ENCODE peak calls at places on chromosomes 13 and 19, in eight cellular contexts. One of them, this sample, is unnamed.

GRCh38 chr13:28819748-28820098 is 416 bp upstream of the MTUS2 start:
- DNase-seq in SK-N-SH: peak; percentile 85
- DNase-seq in mammary epithelial cell: no peak
- DNase-seq in CD8-positive, alpha-beta T cell: peak; percentile 4
- DNase-seq in GM12865: peak; percentile 64
- DNase-seq in body of pancreas: peak; percentile 55
- DNase-seq in choroid plexus epithelial cell: peak; percentile 55
- DNase-seq in stomach: peak; percentile 27
- DNase-seq in this sample: peak; percentile 71

GRCh38 chr13:25174304-25174703 is 2.2 kb upstream of the AMER2 start:
- DNase-seq in mammary epithelial cell: no peak
- DNase-seq in GM12865: no peak
- DNase-seq in CD8-positive, alpha-beta T cell: no peak
- DNase-seq in SK-N-SH: no peak
- DNase-seq in body of pancreas: no peak
- DNase-seq in stomach: no peak
- DNase-seq in choroid plexus epithelial cell: no peak
- DNase-seq in this sample: no peak

GRCh38 chr13:57633141-57633949 is 1.8 kb downstream of the PCDH17 start:
- DNase-seq in mammary epithelial cell: no peak
- DNase-seq in CD8-positive, alpha-beta T cell: no peak
- DNase-seq in body of pancreas: peak; percentile 66
- DNase-seq in choroid plexus epithelial cell: no peak
- DNase-seq in SK-N-SH: peak; percentile 79
- DNase-seq in stomach: peak; percentile 26
- DNase-seq in GM12865: no peak
- DNase-seq in this sample: peak; percentile 0

GRCh38 chr13:51731759-51732158 is 72.2 kb downstream of the DHRS12 start:
- DNase-seq in body of pancreas: no peak
- DNase-seq in mammary epithelial cell: no peak
- DNase-seq in choroid plexus epithelial cell: peak; percentile 80
- DNase-seq in CD8-positive, alpha-beta T cell: no peak
- DNase-seq in stomach: no peak
- DNase-seq in GM12865: no peak
- DNase-seq in SK-N-SH: no peak
- DNase-seq in this sample: peak; percentile 71

GRCh38 chr13:98184796-98185195 is 7.7 kb upstream of the RNF113B start:
- DNase-seq in stomach: no peak
- DNase-seq in CD8-positive, alpha-beta T cell: no peak
- DNase-seq in choroid plexus epithelial cell: peak; percentile 75
- DNase-seq in body of pancreas: no peak
- DNase-seq in mammary epithelial cell: no peak
- DNase-seq in GM12865: no peak
- DNase-seq in SK-N-SH: no peak
- DNase-seq in this sample: peak; percentile 28

GRCh38 chr19:45824041-45824471 is 8.9 kb upstream of the RSPH6A start:
- DNase-seq in body of pancreas: no peak
- DNase-seq in CD8-positive, alpha-beta T cell: no peak
- DNase-seq in SK-N-SH: no peak
- DNase-seq in stomach: peak; percentile 71
- DNase-seq in GM12865: no peak
- DNase-seq in choroid plexus epithelial cell: no peak
- DNase-seq in mammary epithelial cell: peak; percentile 63
- DNase-seq in this sample: no peak

GRCh38 chr19:18470153-18470552 is 32.2 kb upstream of the ISYNA1 start:
- DNase-seq in choroid plexus epithelial cell: no peak
- DNase-seq in GM12865: peak; percentile 56
- DNase-seq in mammary epithelial cell: no peak
- DNase-seq in CD8-positive, alpha-beta T cell: no peak
- DNase-seq in SK-N-SH: peak; percentile 75
- DNase-seq in stomach: no peak
- DNase-seq in body of pancreas: no peak
- DNase-seq in this sample: peak; percentile 60

GRCh38 chr19:18737954-18738351 is 53.2 kb downstream of the COMP start:
- DNase-seq in choroid plexus epithelial cell: no peak
- DNase-seq in stomach: peak; percentile 57
- DNase-seq in CD8-positive, alpha-beta T cell: no peak
- DNase-seq in GM12865: no peak
- DNase-seq in body of pancreas: peak; percentile 49
- DNase-seq in mammary epithelial cell: no peak
- DNase-seq in SK-N-SH: no peak
- DNase-seq in this sample: no peak

GRCh38 chr19:49716154-49716553 is 25.2 kb downstream of the CPT1C start:
- DNase-seq in body of pancreas: no peak
- DNase-seq in stomach: no peak
- DNase-seq in CD8-positive, alpha-beta T cell: no peak
- DNase-seq in SK-N-SH: no peak
- DNase-seq in mammary epithelial cell: no peak
- DNase-seq in choroid plexus epithelial cell: no peak
- DNase-seq in GM12865: no peak
- DNase-seq in this sample: no peak

GRCh38 chr19:55253842-55254624 is 4.8 kb downstream of the PPP6R1 start:
- DNase-seq in choroid plexus epithelial cell: no peak
- DNase-seq in mammary epithelial cell: no peak
- DNase-seq in stomach: peak; percentile 45
- DNase-seq in body of pancreas: no peak
- DNase-seq in SK-N-SH: no peak
- DNase-seq in GM12865: peak; percentile 90
- DNase-seq in CD8-positive, alpha-beta T cell: peak; percentile 45
- DNase-seq in this sample: no peak

GRCh38 chr19:30421571-30421970 is 49.4 kb downstream of the ZNF536 start:
- DNase-seq in mammary epithelial cell: no peak
- DNase-seq in body of pancreas: no peak
- DNase-seq in stomach: no peak
- DNase-seq in choroid plexus epithelial cell: no peak
- DNase-seq in CD8-positive, alpha-beta T cell: no peak
- DNase-seq in SK-N-SH: no peak
- DNase-seq in GM12865: no peak
- DNase-seq in this sample: no peak

GRCh38 chr13:40589285-40590109 is 76.9 kb downstream of the FOXO1 start:
- DNase-seq in SK-N-SH: no peak
- DNase-seq in stomach: no peak
- DNase-seq in body of pancreas: no peak
- DNase-seq in mammary epithelial cell: peak; percentile 89
- DNase-seq in CD8-positive, alpha-beta T cell: no peak
- DNase-seq in choroid plexus epithelial cell: peak; percentile 70
- DNase-seq in GM12865: peak; percentile 95
- DNase-seq in this sample: peak; percentile 78

DNA sequence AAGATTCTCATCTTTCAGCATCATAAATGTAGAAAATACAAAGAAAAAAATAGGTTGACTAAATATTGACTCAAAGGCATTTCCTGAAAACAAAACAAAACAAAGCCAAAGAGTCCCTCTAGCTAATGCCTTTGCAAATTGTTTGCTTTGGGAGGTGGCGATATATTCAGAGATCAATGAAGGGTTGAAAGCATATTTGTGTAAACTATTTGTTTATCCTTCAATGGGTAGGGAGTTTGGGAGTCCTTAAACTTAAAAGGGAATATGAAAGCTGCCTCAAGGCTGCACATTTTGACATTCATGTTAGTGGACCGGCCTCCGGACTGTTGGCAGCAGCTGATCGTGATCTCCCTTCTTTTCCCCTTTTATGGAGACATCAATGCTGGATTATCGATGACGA is 257.5 kb downstream of the ITGBL1 start:
- DNase-seq in CD8-positive, alpha-beta T cell: no peak
- DNase-seq in SK-N-SH: no peak
- DNase-seq in mammary epithelial cell: no peak
- DNase-seq in stomach: no peak
- DNase-seq in choroid plexus epithelial cell: no peak
- DNase-seq in GM12865: no peak
- DNase-seq in body of pancreas: no peak
- DNase-seq in this sample: no peak
- H3K4me3 ChIP-seq in CD8-positive, alpha-beta T cell: no peak overlapping the region
- H3K4me3 ChIP-seq in SK-N-SH: no peak overlapping the region
- H3K4me3 ChIP-seq in mammary epithelial cell: no peak overlapping the region
- H3K4me3 ChIP-seq in stomach: no peak overlapping the region
- H3K4me3 ChIP-seq in choroid plexus epithelial cell: no peak overlapping the region
- H3K4me3 ChIP-seq in GM12865: no peak overlapping the region
- H3K4me3 ChIP-seq in body of pancreas: no peak overlapping the region
- H3K4me3 ChIP-seq in this sample: no peak overlapping the region

GRCh38 chr19:39406656-39407393 is at the start of gene ZFP36:
- DNase-seq in mammary epithelial cell: peak; percentile 90
- DNase-seq in body of pancreas: peak; percentile 91
- DNase-seq in GM12865: peak; percentile 95
- DNase-seq in SK-N-SH: peak; percentile 94
- DNase-seq in choroid plexus epithelial cell: peak; percentile 89
- DNase-seq in stomach: peak; percentile 95
- DNase-seq in CD8-positive, alpha-beta T cell: peak; percentile 88
- DNase-seq in this sample: peak; percentile 95

GRCh38 chr19:39405930-39406655 is 554 bp upstream of the ZFP36 start:
- DNase-seq in GM12865: peak; percentile 88
- DNase-seq in CD8-positive, alpha-beta T cell: peak; percentile 85
- DNase-seq in choroid plexus epithelial cell: peak; percentile 44
- DNase-seq in body of pancreas: no peak
- DNase-seq in stomach: no peak
- DNase-seq in SK-N-SH: no peak
- DNase-seq in mammary epithelial cell: no peak
- DNase-seq in this sample: no peak

GRCh38 chr19:39407394-39407643 is 672 bp downstream of the ZFP36 start:
- DNase-seq in GM12865: no peak
- DNase-seq in stomach: no peak
- DNase-seq in CD8-positive, alpha-beta T cell: no peak
- DNase-seq in SK-N-SH: no peak
- DNase-seq in choroid plexus epithelial cell: no peak
- DNase-seq in mammary epithelial cell: no peak
- DNase-seq in body of pancreas: no peak
- DNase-seq in this sample: no peak

GRCh38 chr19:39403331-39404312 is 3.0 kb upstream of the ZFP36 start:
- DNase-seq in SK-N-SH: no peak
- DNase-seq in CD8-positive, alpha-beta T cell: peak; percentile 93
- DNase-seq in body of pancreas: peak; percentile 81
- DNase-seq in stomach: peak; percentile 98
- DNase-seq in mammary epithelial cell: peak; percentile 93
- DNase-seq in choroid plexus epithelial cell: peak; percentile 99
- DNase-seq in GM12865: peak; percentile 96
- DNase-seq in this sample: peak; percentile 100

GRCh38 chr19:39405261-39405912 is 1.3 kb upstream of the ZFP36 start:
- DNase-seq in CD8-positive, alpha-beta T cell: no peak
- DNase-seq in mammary epithelial cell: no peak
- DNase-seq in GM12865: no peak
- DNase-seq in choroid plexus epithelial cell: no peak
- DNase-seq in SK-N-SH: no peak
- DNase-seq in stomach: no peak
- DNase-seq in body of pancreas: no peak
- DNase-seq in this sample: no peak
- H3K4me3 ChIP-seq in CD8-positive, alpha-beta T cell: peak overlapping the region; percentile 33
- H3K4me3 ChIP-seq in mammary epithelial cell: no peak overlapping the region
- H3K4me3 ChIP-seq in GM12865: peak overlapping the region; percentile 73
- H3K4me3 ChIP-seq in choroid plexus epithelial cell: no peak overlapping the region
- H3K4me3 ChIP-seq in SK-N-SH: no peak overlapping the region
- H3K4me3 ChIP-seq in stomach: peak overlapping the region; percentile 91
- H3K4me3 ChIP-seq in body of pancreas: no peak overlapping the region
- H3K4me3 ChIP-seq in this sample: no peak overlapping the region

GRCh38 chr13:113545455-113545930 is 39.1 kb upstream of the TFDP1 start:
- DNase-seq in stomach: no peak
- DNase-seq in CD8-positive, alpha-beta T cell: no peak
- DNase-seq in body of pancreas: peak; percentile 10
- DNase-seq in GM12865: no peak
- DNase-seq in mammary epithelial cell: no peak
- DNase-seq in choroid plexus epithelial cell: peak; percentile 59
- DNase-seq in SK-N-SH: peak; percentile 59
- DNase-seq in this sample: peak; percentile 59
- H3K4me3 ChIP-seq in stomach: no peak overlapping the region
- H3K4me3 ChIP-seq in CD8-positive, alpha-beta T cell: no peak overlapping the region
- H3K4me3 ChIP-seq in body of pancreas: no peak overlapping the region
- H3K4me3 ChIP-seq in GM12865: no peak overlapping the region
- H3K4me3 ChIP-seq in mammary epithelial cell: no peak overlapping the region
- H3K4me3 ChIP-seq in choroid plexus epithelial cell: no peak overlapping the region
- H3K4me3 ChIP-seq in SK-N-SH: no peak overlapping the region
- H3K4me3 ChIP-seq in this sample: no peak overlapping the region

GRCh38 chr13:20721454-20722357 is 18.2 kb downstream of the IL17D start:
- DNase-seq in mammary epithelial cell: peak; percentile 31
- DNase-seq in GM12865: no peak
- DNase-seq in body of pancreas: peak; percentile 51
- DNase-seq in stomach: peak; percentile 56
- DNase-seq in SK-N-SH: peak; percentile 67
- DNase-seq in CD8-positive, alpha-beta T cell: no peak
- DNase-seq in choroid plexus epithelial cell: peak; percentile 72
- DNase-seq in this sample: peak; percentile 85

GRCh38 chr13:20718958-20719566 is 15.6 kb downstream of the IL17D start:
- DNase-seq in stomach: no peak
- DNase-seq in body of pancreas: no peak
- DNase-seq in SK-N-SH: no peak
- DNase-seq in GM12865: no peak
- DNase-seq in mammary epithelial cell: no peak
- DNase-seq in choroid plexus epithelial cell: no peak
- DNase-seq in CD8-positive, alpha-beta T cell: no peak
- DNase-seq in this sample: no peak

GRCh38 chr13:20719783-20720182 is 16.3 kb downstream of the IL17D start:
- DNase-seq in choroid plexus epithelial cell: no peak
- DNase-seq in CD8-positive, alpha-beta T cell: no peak
- DNase-seq in GM12865: no peak
- DNase-seq in mammary epithelial cell: no peak
- DNase-seq in body of pancreas: no peak
- DNase-seq in stomach: no peak
- DNase-seq in SK-N-SH: no peak
- DNase-seq in this sample: no peak

GRCh38 chr13:20720499-20720898 is 17.0 kb downstream of the IL17D start:
- DNase-seq in CD8-positive, alpha-beta T cell: no peak
- DNase-seq in mammary epithelial cell: no peak
- DNase-seq in stomach: no peak
- DNase-seq in body of pancreas: no peak
- DNase-seq in choroid plexus epithelial cell: no peak
- DNase-seq in SK-N-SH: no peak
- DNase-seq in GM12865: no peak
- DNase-seq in this sample: no peak

GRCh38 chr13:20721058-20721453 is 17.6 kb downstream of the IL17D start:
- DNase-seq in stomach: no peak
- DNase-seq in GM12865: no peak
- DNase-seq in mammary epithelial cell: no peak
- DNase-seq in body of pancreas: no peak
- DNase-seq in CD8-positive, alpha-beta T cell: no peak
- DNase-seq in SK-N-SH: no peak
- DNase-seq in choroid plexus epithelial cell: no peak
- DNase-seq in this sample: no peak
- H3K4me3 ChIP-seq in stomach: peak overlapping the region; percentile 42
- H3K4me3 ChIP-seq in GM12865: no peak overlapping the region
- H3K4me3 ChIP-seq in mammary epithelial cell: no peak overlapping the region
- H3K4me3 ChIP-seq in body of pancreas: no peak overlapping the region
- H3K4me3 ChIP-seq in CD8-positive, alpha-beta T cell: no peak overlapping the region
- H3K4me3 ChIP-seq in SK-N-SH: no peak overlapping the region
- H3K4me3 ChIP-seq in choroid plexus epithelial cell: peak overlapping the region; percentile 54
- H3K4me3 ChIP-seq in this sample: peak overlapping the region; percentile 42

GRCh38 chr19:4139614-4140236 is 13.7 kb upstream of the CREB3L3 start:
- DNase-seq in stomach: peak; percentile 91
- DNase-seq in choroid plexus epithelial cell: peak; percentile 67
- DNase-seq in SK-N-SH: peak; percentile 82
- DNase-seq in mammary epithelial cell: peak; percentile 54
- DNase-seq in body of pancreas: peak; percentile 80
- DNase-seq in CD8-positive, alpha-beta T cell: peak; percentile 83
- DNase-seq in GM12865: peak; percentile 77
- DNase-seq in this sample: no peak
- H3K4me3 ChIP-seq in stomach: no peak overlapping the region
- H3K4me3 ChIP-seq in choroid plexus epithelial cell: no peak overlapping the region
- H3K4me3 ChIP-seq in SK-N-SH: peak overlapping the region; percentile 9
- H3K4me3 ChIP-seq in mammary epithelial cell: no peak overlapping the region
- H3K4me3 ChIP-seq in body of pancreas: no peak overlapping the region
- H3K4me3 ChIP-seq in CD8-positive, alpha-beta T cell: no peak overlapping the region
- H3K4me3 ChIP-seq in GM12865: no peak overlapping the region
- H3K4me3 ChIP-seq in this sample: no peak overlapping the region